ENCODE peak calls at places on chromosome 5, in five cellular contexts. B is GM23338; F is transverse colon; S is CD8-positive, alpha-beta T cell; Q is right atrium auricular region. N is an unnamed sample.

GRCh38 chr5:923473-923873 is 30.8 kb downstream of the TRIP13 start:
- DNase-seq in B (peak; percentile 93), F (peak; percentile 79), S (peak; percentile 50), Q (peak; percentile 77), N (peak; percentile 67)

GRCh38 chr5:157545911-157546310 is 29.7 kb downstream of the ADAM19 start:
- DNase-seq in B (no peak), F (no peak), S (no peak), Q (no peak), N (no peak)

GRCh38 chr5:33408816-33409215 is 31.9 kb upstream of the TARS1 start:
- DNase-seq in B (no peak), F (no peak), S (no peak), Q (no peak), N (no peak)

GRCh38 chr5:108003178-108003577 is 332.4 kb upstream of the EFNA5 start:
- DNase-seq in B (no peak), F (no peak), S (no peak), Q (no peak), N (no peak)

GRCh38 chr5:127615916-127616315 is 33.0 kb upstream of the CTXN3 start:
- DNase-seq in B (no peak), F (no peak), S (no peak), Q (no peak), N (no peak)

GRCh38 chr5:10460252-10460906 is 18.7 kb downstream of the ROPN1L start:
- DNase-seq in B (no peak), F (peak; percentile 49), S (no peak), Q (no peak), N (no peak)

GRCh38 chr5:15796096-15796495 is 296.1 kb downstream of the FBXL7 start:
- DNase-seq in B (no peak), F (no peak), S (no peak), Q (no peak), N (no peak)

GRCh38 chr5:28766565-28767158 is 1728.3 kb upstream of the CDH9 start:
- DNase-seq in B (peak; percentile 56), F (no peak), S (no peak), Q (no peak), N (no peak)

GRCh38 chr5:10934789-10935355 is 173.8 kb upstream of the DAP start:
- DNase-seq in B (no peak), F (no peak), S (no peak), Q (no peak), N (no peak)

GRCh38 chr5:81534481-81534840 is 140.5 kb upstream of the ACOT12 start:
- DNase-seq in B (no peak), F (no peak), S (no peak), Q (no peak), N (no peak)

GRCh38 chr5:158287643-158288228 is 428.8 kb upstream of the CLINT1 start:
- DNase-seq in B (no peak), F (peak; percentile 11), S (no peak), Q (peak; percentile 65), N (no peak)

GRCh38 chr5:74261906-74262305 is 378.6 kb downstream of the ENC1 start:
- DNase-seq in B (no peak), F (no peak), S (no peak), Q (no peak), N (no peak)

GRCh38 chr5:124689653-124690052 is 56.8 kb downstream of the ZNF608 start:
- DNase-seq in B (no peak), F (no peak), S (no peak), Q (no peak), N (no peak)

GRCh38 chr5:177399903-177400868 is at the start of gene PFN3:
- DNase-seq in B (peak; percentile 90), F (peak; percentile 78), S (no peak), Q (no peak), N (no peak)

GRCh38 chr5:174720612-174721521 is 3.5 kb upstream of the MSX2 start:
- DNase-seq in B (peak; percentile 80), F (no peak), S (no peak), Q (no peak), N (no peak)

GRCh38 chr5:35470866-35471265 is 146.8 kb upstream of the SPEF2 start:
- DNase-seq in B (no peak), F (no peak), S (no peak), Q (no peak), N (no peak)

GRCh38 chr5:19322716-19323485 is 665.1 kb downstream of the CDH18 start:
- DNase-seq in B (peak; percentile 2), F (no peak), S (no peak), Q (no peak), N (no peak)

GRCh38 chr5:33894566-33894965 is 2.8 kb upstream of the ADAMTS12 start:
- DNase-seq in B (no peak), F (no peak), S (no peak), Q (no peak), N (no peak)

GRCh38 chr5:103224118-103224893 is 34.3 kb upstream of the MACIR start:
- DNase-seq in B (peak; percentile 87), F (peak; percentile 20), S (no peak), Q (no peak), N (no peak)

GRCh38 chr5:67746103-67746502 is 469.5 kb upstream of the PIK3R1 start:
- DNase-seq in B (no peak), F (no peak), S (no peak), Q (no peak), N (no peak)

GRCh38 chr5:403995-404394 is 39.0 kb upstream of the EXOC3 start:
- DNase-seq in B (no peak), F (no peak), S (no peak), Q (peak; percentile 57), N (no peak)

GRCh38 chr5:89313044-89313443 is 430.1 kb upstream of the MEF2C start:
- DNase-seq in B (no peak), F (no peak), S (no peak), Q (no peak), N (no peak)

GRCh38 chr5:9714187-9714586 is 84.0 kb upstream of the TAS2R1 start:
- DNase-seq in B (no peak), F (no peak), S (no peak), Q (no peak), N (no peak)

GRCh38 chr5:40842351-40842750 is 1.2 kb downstream of the CARD6 start:
- DNase-seq in B (no peak), F (no peak), S (no peak), Q (no peak), N (no peak)

GRCh38 chr5:20020235-20020634 is 32.2 kb upstream of the CDH18 start:
- DNase-seq in B (peak; percentile 35), F (no peak), S (no peak), Q (no peak), N (no peak)

GRCh38 chr5:54567996-54568395 is 50.4 kb downstream of the SNX18 start:
- DNase-seq in B (no peak), F (no peak), S (no peak), Q (no peak), N (no peak)

GRCh38 chr5:50667653-50668403 is 1.4 kb downstream of the PARP8 start:
- DNase-seq in B (peak; percentile 92), F (peak; percentile 68), S (peak; percentile 74), Q (no peak), N (peak; percentile 62)
- TF ChIP-seq CTCF in B (no peak), F (no peak), S (no peak), Q (no peak), N (no peak)

GRCh38 chr5:59694416-59694815 is 199.1 kb downstream of the PDE4D start:
- DNase-seq in B (no peak), F (no peak), S (no peak), Q (no peak), N (no peak)
- TF ChIP-seq CTCF in B (no peak), F (no peak), S (no peak), Q (no peak), N (no peak)

GRCh38 chr5:13941468-13941867 is 3.0 kb downstream of the DNAH5 start:
- DNase-seq in B (no peak), F (no peak), S (no peak), Q (no peak), N (no peak)
- TF ChIP-seq CTCF in B (no peak), F (no peak), S (no peak), Q (no peak), N (no peak)

GRCh38 chr5:176178789-176179188 is 59.4 kb upstream of the SIMC1 start:
- DNase-seq in B (no peak), F (no peak), S (no peak), Q (peak; percentile 11), N (no peak)
- TF ChIP-seq CTCF in B (peak; percentile 16), F (no peak), S (no peak), Q (no peak), N (no peak)

GRCh38 chr5:7805379-7805778 is 45.6 kb downstream of the CFAP90 start:
- DNase-seq in B (no peak), F (no peak), S (no peak), Q (no peak), N (no peak)
- TF ChIP-seq CTCF in B (peak; percentile 52), F (no peak), S (no peak), Q (no peak), N (no peak)

GRCh38 chr5:96320797-96321196 is 112.3 kb downstream of the PCSK1 start:
- DNase-seq in B (no peak), F (no peak), S (no peak), Q (no peak), N (no peak)

GRCh38 chr5:96316017-96316416 is 117.0 kb downstream of the PCSK1 start:
- DNase-seq in B (no peak), F (no peak), S (no peak), Q (no peak), N (no peak)

GRCh38 chr5:96321371-96321770 is 111.7 kb downstream of the PCSK1 start:
- DNase-seq in B (no peak), F (no peak), S (no peak), Q (no peak), N (no peak)

GRCh38 chr5:96316487-96316886 is 116.6 kb downstream of the PCSK1 start:
- DNase-seq in B (no peak), F (no peak), S (no peak), Q (no peak), N (no peak)

DNA sequence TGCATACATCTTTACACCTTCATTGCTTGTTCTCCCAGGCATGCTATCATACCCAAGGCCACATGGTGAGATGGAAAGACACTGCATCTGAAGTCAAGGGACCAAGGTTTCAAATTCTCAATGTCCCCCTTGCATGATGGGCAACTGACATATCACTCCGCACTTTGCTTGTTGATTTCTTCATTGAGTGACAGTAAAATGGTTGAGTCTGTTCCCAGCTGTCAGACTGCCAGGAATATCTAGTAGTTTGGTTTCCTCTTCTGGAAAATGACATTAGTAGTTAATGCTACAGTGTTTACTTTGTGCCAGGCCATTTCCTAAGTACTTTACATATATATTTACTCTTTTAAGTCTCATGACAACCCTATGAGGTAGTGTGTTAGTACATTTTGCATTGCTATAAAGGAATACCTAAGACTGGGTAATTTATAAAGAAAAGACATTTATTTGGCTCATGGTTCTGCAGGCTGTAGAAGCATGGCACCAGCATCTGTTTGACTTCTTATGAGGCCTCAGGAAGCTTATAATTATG is 114.4 kb downstream of the PCSK1 start:
- DNase-seq in B (no peak), F (no peak), S (no peak), Q (no peak), N (no peak)
- TF ChIP-seq CTCF in B (no peak), F (no peak), S (no peak), Q (no peak), N (no peak)

GRCh38 chr5:154849791-154850201 is 607 bp downstream of the FAXDC2 start:
- DNase-seq in B (no peak), F (no peak), S (no peak), Q (no peak), N (no peak)
- TF ChIP-seq CTCF in B (no peak), F (no peak), S (no peak), Q (no peak), N (no peak)